ENCODE peak calls at places on chromosomes 13 and 19, in seven cellular contexts. G, N, X, O, I, U and H are unnamed samples.

GRCh38 chr13:34437873-34438272 is 504.2 kb upstream of the NBEA start:
- DNase-seq in N (no peak), U (no peak), X (no peak), I (no peak), O (no peak), G (no peak), H (no peak)

GRCh38 chr19:48424694-48425219 is 21.0 kb upstream of the GRWD1 start:
- DNase-seq in G (peak), U (no peak), I (no peak), N (no peak), O (no peak), X (no peak), H (peak)

GRCh38 chr19:15251010-15251748 is 18.9 kb upstream of the EPHX3 start:
- DNase-seq in O (no peak), G (no peak), U (no peak), X (no peak), N (no peak), I (no peak), H (no peak)

GRCh38 chr13:23254506-23254905 is 73.7 kb downstream of the SGCG start:
- DNase-seq in U (no peak), X (no peak), O (no peak), G (no peak), N (no peak), I (no peak), H (no peak)

GRCh38 chr13:106028916-106029315 is 506.5 kb downstream of the EFNB2 start:
- DNase-seq in N (no peak), G (no peak), U (no peak), O (no peak), I (no peak), X (no peak), H (no peak)

GRCh38 chr13:46170687-46171086 is 11.3 kb downstream of the LCP1 start:
- DNase-seq in U (no peak), O (no peak), N (no peak), I (no peak), X (no peak), G (no peak), H (no peak)

GRCh38 chr13:39036212-39036611 is 1.7 kb downstream of the PROSER1 start:
- DNase-seq in U (no peak), I (no peak), X (no peak), O (no peak), G (no peak), N (no peak), H (peak)

GRCh38 chr13:109785892-109786450 is 412 bp downstream of the IRS2 start:
- DNase-seq in O (no peak), N (no peak), U (peak), X (no peak), I (no peak), G (no peak), H (no peak)

GRCh38 chr19:47071731-47072130 is 23.3 kb upstream of the TMEM160 start:
- DNase-seq in O (no peak), X (no peak), G (no peak), I (no peak), N (no peak), U (no peak), H (no peak)

GRCh38 chr19:54256250-54257115 is 590 bp downstream of the LILRB5 start:
- DNase-seq in O (no peak), G (no peak), I (no peak), N (no peak), U (no peak), X (no peak), H (no peak)

GRCh38 chr13:49935171-49936084 is 712 bp downstream of the SPRYD7 start:
- DNase-seq in I (peak), O (no peak), U (no peak), N (peak), X (peak), G (peak), H (peak)

GRCh38 chr13:44715287-44716224 is 139.4 kb upstream of the TSC22D1 start:
- DNase-seq in I (no peak), G (no peak), O (no peak), U (peak), X (no peak), N (no peak), H (no peak)

GRCh38 chr13:66895780-66896179 is 334.4 kb downstream of the PCDH9 start:
- DNase-seq in N (no peak), G (no peak), I (no peak), X (no peak), O (no peak), U (peak), H (no peak)

GRCh38 chr13:23866420-23867026 is 22.7 kb downstream of the MIPEP start:
- DNase-seq in G (no peak), N (no peak), X (no peak), U (no peak), I (no peak), O (no peak), H (no peak)

GRCh38 chr13:27997904-27998522 is 9.5 kb upstream of the URAD start:
- DNase-seq in X (no peak), O (no peak), N (no peak), I (peak), U (no peak), G (no peak), H (no peak)

GRCh38 chr13:52955505-52955904 is 73.1 kb upstream of the OLFM4 start:
- DNase-seq in O (no peak), I (no peak), U (no peak), X (no peak), N (no peak), G (no peak), H (no peak)

GRCh38 chr19:33503791-33504444 is 17.7 kb downstream of the PEPD start:
- DNase-seq in U (peak), O (no peak), X (no peak), I (no peak), N (no peak), G (no peak), H (no peak)

GRCh38 chr19:4539697-4540581 is at the start of gene LRG1:
- DNase-seq in O (no peak), U (no peak), N (no peak), X (no peak), I (no peak), G (no peak), H (no peak)

GRCh38 chr13:74036373-74036772 is 97.8 kb downstream of the KLF12 start:
- DNase-seq in I (no peak), N (no peak), G (no peak), U (no peak), X (no peak), O (no peak), H (no peak)

GRCh38 chr13:33445024-33445423 is 159.5 kb upstream of the STARD13 start:
- DNase-seq in U (no peak), X (no peak), N (no peak), I (no peak), O (no peak), G (no peak), H (no peak)

GRCh38 chr13:66139250-66139649 is 1090.9 kb downstream of the PCDH9 start:
- DNase-seq in N (no peak), I (no peak), X (no peak), O (no peak), U (no peak), G (no peak), H (no peak)

GRCh38 chr13:40059540-40060232 is 404.2 kb downstream of the COG6 start:
- DNase-seq in I (no peak), O (no peak), X (no peak), G (no peak), N (no peak), U (no peak), H (no peak)

GRCh38 chr13:65679240-65679639 is 1550.9 kb downstream of the PCDH9 start:
- DNase-seq in U (no peak), N (no peak), O (no peak), G (peak), X (no peak), I (no peak), H (peak)

GRCh38 chr19:6135367-6135766 is at the start of gene ACSBG2:
- DNase-seq in G (no peak), O (no peak), I (no peak), N (no peak), X (no peak), U (no peak), H (no peak)

GRCh38 chr13:39765801-39766463 is 110.5 kb downstream of the COG6 start:
- DNase-seq in I (peak), X (no peak), U (peak), O (peak), G (no peak), N (no peak), H (no peak)

GRCh38 chr19:872266-872951 is 12.9 kb downstream of the CFD start:
- DNase-seq in U (no peak), O (no peak), G (no peak), X (peak), N (peak), I (no peak), H (no peak)

GRCh38 chr13:111559612-111560423 is 239.4 kb downstream of the TEX29 start:
- DNase-seq in X (no peak), G (no peak), O (no peak), U (no peak), I (no peak), N (no peak), H (no peak)

GRCh38 chr13:84563611-84564010 is 681.3 kb upstream of the SLITRK1 start:
- DNase-seq in O (no peak), I (no peak), N (no peak), U (no peak), G (no peak), X (no peak), H (no peak)

GRCh38 chr19:46442808-46443450 is 14.2 kb upstream of the PNMA8C start:
- DNase-seq in U (no peak), X (no peak), O (no peak), N (no peak), G (peak), I (no peak), H (peak)

GRCh38 chr13:90448466-90449037 is 898.9 kb upstream of the MIR17HG start:
- DNase-seq in G (no peak), I (no peak), O (no peak), X (no peak), U (no peak), N (no peak), H (no peak)

GRCh38 chr13:85298387-85298924 is 500.8 kb downstream of the SLITRK6 start:
- DNase-seq in X (no peak), G (no peak), O (no peak), I (no peak), U (no peak), N (no peak), H (no peak)

GRCh38 chr19:16594131-16594586 is 21.9 kb upstream of the SLC35E1 start:
- DNase-seq in O (no peak), G (no peak), N (no peak), U (no peak), X (no peak), I (no peak), H (no peak)

GRCh38 chr19:16180611-16181010 is 4.6 kb upstream of the FAM32A start:
- DNase-seq in X (no peak), I (no peak), G (peak), U (no peak), O (no peak), N (no peak), H (no peak)

GRCh38 chr13:73939603-73940002 is 194.6 kb downstream of the KLF12 start:
- DNase-seq in I (no peak), U (no peak), X (no peak), O (no peak), N (no peak), G (no peak), H (no peak)

GRCh38 chr13:111279253-111279652 is 41.2 kb upstream of the TEX29 start:
- DNase-seq in G (no peak), U (no peak), X (no peak), N (no peak), I (no peak), O (no peak), H (no peak)

GRCh38 chr19:16527971-16528521 is 14.2 kb downstream of the CHERP start:
- DNase-seq in U (peak), X (no peak), N (no peak), O (no peak), I (peak), G (no peak), H (no peak)